ENCODE peak calls at places on chromosomes 5 and 9, in nine cellular contexts. B is HAP-1; P is mesenchymal stem cell; F is body of pancreas; U is cardiac muscle cell; A is HCT116; K is neuronal stem cell; Z is pancreas; T is CD8-positive, alpha-beta T cell. E is an unnamed sample.
A peak's percentile ranks its signal among the peaks of the same experiment; 100 is the strongest.

GRCh38 chr9:115106642-115107041 is 11.3 kb downstream of the TNC start:
- DNase-seq in F (no peak), U (no peak), Z (no peak), P (peak; percentile 19), K (no peak), T (no peak), B (no peak), A (no peak), E (no peak)

GRCh38 chr9:119044801-119045200 is 324.4 kb downstream of the BRINP1 start:
- DNase-seq in P (peak; percentile 31), F (no peak), B (no peak), T (no peak), A (no peak), U (no peak), K (peak; percentile 47), Z (no peak), E (no peak)

GRCh38 chr5:35438786-35439185 is 178.9 kb upstream of the SPEF2 start:
- DNase-seq in F (no peak), A (no peak), K (no peak), T (no peak), U (no peak), P (no peak), B (no peak), Z (no peak), E (no peak)

GRCh38 chr5:55593115-55593472 is 58.3 kb upstream of the PLPP1 start:
- DNase-seq in U (no peak), K (no peak), T (no peak), Z (no peak), A (no peak), B (no peak), P (no peak), F (no peak), E (no peak)

GRCh38 chr5:178331491-178331981 is 98.9 kb upstream of the PHYKPL start:
- DNase-seq in K (no peak), A (no peak), Z (peak; percentile 81), F (peak; percentile 57), B (no peak), P (no peak), U (peak; percentile 17), T (no peak), E (no peak)

GRCh38 chr9:36091028-36091953 is 45.2 kb upstream of the GLIPR2 start:
- DNase-seq in Z (no peak), P (peak; percentile 54), T (no peak), K (no peak), F (peak; percentile 70), U (peak; percentile 73), A (no peak), B (no peak), E (no peak)

GRCh38 chr5:7419846-7420245 is 23.9 kb downstream of the ADCY2 start:
- DNase-seq in T (no peak), K (no peak), U (no peak), P (no peak), F (no peak), Z (no peak), B (no peak), A (no peak), E (no peak)

GRCh38 chr5:23655674-23656073 is 148.3 kb downstream of the PRDM9 start:
- DNase-seq in K (no peak), F (no peak), T (no peak), A (no peak), Z (no peak), P (no peak), U (no peak), B (no peak), E (no peak)

GRCh38 chr5:163773181-163773580 is 267.8 kb downstream of the MAT2B start:
- DNase-seq in B (no peak), U (no peak), P (no peak), T (no peak), F (no peak), A (no peak), Z (no peak), K (no peak), E (no peak)

GRCh38 chr9:20623021-20623747 is 885 bp upstream of the MLLT3 start:
- DNase-seq in U (no peak), Z (no peak), A (no peak), T (peak; percentile 32), F (peak; percentile 14), B (peak; percentile 55), P (peak; percentile 33), K (peak; percentile 15), E (no peak)

DNA sequence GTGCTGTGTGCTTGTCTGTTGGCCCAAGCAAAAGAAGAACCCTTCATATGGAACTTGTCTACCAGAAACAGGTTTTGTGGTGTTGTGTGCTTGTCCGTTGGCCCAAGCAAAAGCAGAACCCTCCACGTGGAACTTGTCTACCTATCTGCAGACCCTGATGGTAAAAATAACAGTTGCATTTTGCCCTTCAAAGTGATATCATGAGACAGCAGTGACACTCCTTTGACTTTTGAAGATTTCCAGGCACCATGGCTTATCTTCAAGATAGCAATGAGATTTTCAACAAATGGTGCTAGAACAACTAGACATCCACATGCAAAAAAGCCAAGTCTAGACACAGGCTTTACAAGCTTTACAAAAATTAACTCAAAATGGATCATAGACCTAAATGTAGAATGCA is 16.9 kb downstream of the MACROH2A1 start:
- DNase-seq in K (no peak), P (no peak), T (no peak), A (no peak), B (no peak), Z (no peak), U (no peak), F (no peak), E (no peak)
- H3K4me1 ChIP-seq in K (no peaks in the 10 kb centered on the region), P (peaks cover 41% of the 10 kb centered on the region), T (peaks cover 1% of the 10 kb centered on the region), A (peaks cover 8% of the 10 kb centered on the region), B (no peaks in the 10 kb centered on the region), Z (peaks cover under 1% of the 10 kb centered on the region), U (peaks cover 71% of the 10 kb centered on the region), F (no peaks in the 10 kb centered on the region), E (no peaks in the 10 kb centered on the region)

GRCh38 chr9:113516840-113517577 is 53.5 kb downstream of the RGS3 start:
- DNase-seq in B (no peak), A (no peak), T (peak; percentile 35), U (no peak), F (no peak), Z (no peak), P (no peak), K (no peak), E (no peak)

GRCh38 chr9:113514748-113515147 is 51.2 kb downstream of the RGS3 start:
- DNase-seq in T (no peak), B (no peak), P (no peak), U (no peak), F (peak; percentile 67), K (no peak), A (no peak), Z (no peak), E (no peak)

GRCh38 chr9:113514061-113514460 is 50.5 kb downstream of the RGS3 start:
- DNase-seq in A (no peak), Z (no peak), T (no peak), U (no peak), K (no peak), B (no peak), P (no peak), F (no peak), E (no peak)

GRCh38 chr9:113513541-113513940 is 50.0 kb downstream of the RGS3 start:
- DNase-seq in F (no peak), P (no peak), B (no peak), T (no peak), U (no peak), A (no peak), K (no peak), Z (no peak), E (no peak)

GRCh38 chr9:113515862-113516261 is 52.3 kb downstream of the RGS3 start:
- DNase-seq in T (no peak), U (no peak), F (no peak), B (no peak), A (no peak), K (no peak), Z (no peak), P (peak; percentile 53), E (no peak)
- H3K4me1 ChIP-seq in T (peaks cover 90% of the 10 kb centered on the region), U (peaks cover 12% of the 10 kb centered on the region), F (peaks cover 33% of the 10 kb centered on the region), B (no peaks in the 10 kb centered on the region), A (peaks cover 5% of the 10 kb centered on the region), K (peaks cover 6% of the 10 kb centered on the region), Z (peaks cover 34% of the 10 kb centered on the region), P (peaks cover 31% of the 10 kb centered on the region), E (peaks cover 1% of the 10 kb centered on the region)

DNA sequence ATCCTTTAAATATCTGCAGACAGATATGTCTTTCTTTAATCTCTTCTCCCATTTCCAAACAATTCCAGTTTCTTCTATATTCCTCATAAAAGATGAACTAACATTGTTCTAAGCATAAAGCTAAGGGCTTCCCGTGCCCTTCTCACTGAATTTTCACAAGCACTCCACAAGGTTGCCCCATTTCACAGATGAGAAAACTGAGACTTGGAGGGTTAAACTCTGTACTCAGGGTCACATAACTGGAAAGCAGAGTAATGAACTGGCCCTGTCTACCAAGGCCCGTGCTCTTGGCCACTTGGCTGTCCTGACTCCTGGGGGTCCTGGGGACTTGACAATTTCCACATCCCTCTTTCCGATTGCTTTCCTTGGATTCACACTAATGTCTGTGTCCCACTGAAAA is 25.3 kb downstream of the KLF9 start:
- DNase-seq in K (no peak), Z (no peak), A (no peak), B (no peak), F (no peak), U (no peak), T (no peak), P (no peak), E (no peak)
- H3K4me1 ChIP-seq in K (peaks cover 7% of the 10 kb centered on the region), Z (peaks cover 26% of the 10 kb centered on the region), A (peaks cover 8% of the 10 kb centered on the region), B (peaks cover 5% of the 10 kb centered on the region), F (peaks cover 50% of the 10 kb centered on the region), U (peaks cover 5% of the 10 kb centered on the region), T (peaks cover 55% of the 10 kb centered on the region), P (peaks cover 2% of the 10 kb centered on the region), E (no peaks in the 10 kb centered on the region)

GRCh38 chr9:113579270-113580040 is 115.9 kb downstream of the RGS3 start:
- DNase-seq in K (no peak), P (peak; percentile 71), B (no peak), A (no peak), F (no peak), Z (peak; percentile 62), T (no peak), U (no peak), E (no peak)

GRCh38 chr9:113580041-113580953 is 116.8 kb downstream of the RGS3 start:
- DNase-seq in P (no peak), T (no peak), A (no peak), F (peak; percentile 95), B (no peak), K (no peak), Z (peak; percentile 93), U (peak; percentile 76), E (no peak)

GRCh38 chr9:113578877-113579269 is 115.3 kb downstream of the RGS3 start:
- DNase-seq in T (peak; percentile 50), A (peak; percentile 59), P (peak; percentile 95), F (peak; percentile 71), K (no peak), B (no peak), Z (peak; percentile 47), U (peak; percentile 91), E (no peak)

GRCh38 chr9:113577525-113578261 is 114.2 kb downstream of the RGS3 start:
- DNase-seq in B (no peak), Z (peak; percentile 37), F (peak; percentile 10), K (no peak), P (peak; percentile 66), A (no peak), U (no peak), T (no peak), E (no peak)

DNA sequence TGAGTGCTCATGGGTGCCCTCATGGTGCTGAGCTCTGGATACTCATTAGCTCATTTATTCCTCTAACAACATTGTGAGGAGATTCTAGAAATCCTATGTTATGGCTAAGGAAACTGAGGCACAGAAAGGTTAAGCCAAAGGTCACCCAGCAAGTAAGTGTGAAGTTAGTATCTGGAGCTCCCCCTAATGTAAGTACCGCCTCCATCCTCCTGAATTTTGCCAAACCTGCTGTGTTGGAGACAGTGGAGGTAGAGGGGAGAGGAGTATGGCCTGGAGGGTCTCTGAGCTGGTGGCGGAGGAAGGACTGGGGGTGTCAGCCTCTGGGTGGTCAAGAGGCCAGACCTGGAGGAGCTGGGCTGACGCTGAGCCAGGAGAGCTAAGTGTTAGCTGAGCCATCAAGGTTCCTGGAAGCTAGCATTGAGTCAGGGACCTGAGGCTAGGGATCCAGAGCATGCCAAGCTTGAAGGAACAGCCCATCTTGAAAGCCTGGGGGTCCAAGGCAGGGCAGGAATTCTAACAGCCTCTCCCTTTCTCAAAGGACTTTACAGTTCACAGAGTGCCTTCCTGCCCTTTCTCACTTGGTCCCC is 114.8 kb downstream of the RGS3 start:
- DNase-seq in A (no peak), U (no peak), F (no peak), K (no peak), Z (peak; percentile 38), P (no peak), B (no peak), T (no peak), E (no peak)
- H3K4me1 ChIP-seq in A (peaks cover 70% of the 10 kb centered on the region), U (peaks cover 16% of the 10 kb centered on the region), F (peaks cover 77% of the 10 kb centered on the region), K (peaks cover 2% of the 10 kb centered on the region), Z (peaks cover 53% of the 10 kb centered on the region), P (peaks cover 68% of the 10 kb centered on the region), B (no peaks in the 10 kb centered on the region), T (peaks cover 62% of the 10 kb centered on the region), E (peaks cover 5% of the 10 kb centered on the region)

E was measured in iPS DF 6.9.